ENCODE peak calls at places on chromosome 17, in eight cellular contexts. A is coronary artery, R is fibroblast of mammary gland, F is OCI-LY7, V is A549, L is upper lobe of right lung, Q is prostate gland, Y is HFF-Myc. D is an unnamed sample.
A peak's percentile ranks its signal among the peaks of the same experiment; 100 is the strongest.

GRCh38 chr17:66858182-66859083 is 23.5 kb downstream of the CACNG5 start:
- DNase-seq in A (no peak), R (no peak), F (no peak), V (no peak), L (no peak), Q (no peak), Y (no peak), D (no peak)

GRCh38 chr17:78131172-78132085 is 858 bp downstream of the TMC8 start:
- DNase-seq in A (no peak), R (no peak), F (peak; percentile 70), V (no peak), L (peak; percentile 79), Q (no peak), Y (no peak), D (no peak)

GRCh38 chr17:3695723-3696411 is at the start of gene P2RX5:
- DNase-seq in A (no peak), R (no peak), F (peak; percentile 87), V (no peak), L (no peak), Q (no peak), Y (no peak), D (no peak)

GRCh38 chr17:33492731-33493260 is 199.7 kb upstream of the ASIC2 start:
- DNase-seq in A (no peak), R (no peak), F (no peak), V (no peak), L (no peak), Q (no peak), Y (no peak), D (no peak)

GRCh38 chr17:35849469-35850348 is 19.0 kb downstream of the HEATR9 start:
- DNase-seq in A (no peak), R (peak; percentile 74), F (peak; percentile 67), V (peak; percentile 81), L (no peak), Q (peak; percentile 38), Y (peak; percentile 49), D (peak; percentile 33)

GRCh38 chr17:77421635-77421982 is 280.8 kb downstream of the SEC14L1 start:
- DNase-seq in A (no peak), R (no peak), F (no peak), V (no peak), L (no peak), Q (no peak), Y (no peak), D (no peak)

GRCh38 chr17:27551701-27552466 is 79.1 kb upstream of the LGALS9 start:
- DNase-seq in A (no peak), R (no peak), F (no peak), V (peak; percentile 93), L (peak; percentile 44), Q (no peak), Y (no peak), D (no peak)

GRCh38 chr17:42180411-42180921 is 476 bp downstream of the KCNH4 start:
- DNase-seq in A (no peak), R (no peak), F (no peak), V (no peak), L (no peak), Q (no peak), Y (no peak), D (no peak)

GRCh38 chr17:42002792-42003301 is 14.4 kb downstream of the DNAJC7 start:
- DNase-seq in A (no peak), R (no peak), F (no peak), V (peak; percentile 64), L (no peak), Q (no peak), Y (no peak), D (no peak)

GRCh38 chr17:40333781-40334453 is 24.9 kb downstream of the RARA start:
- DNase-seq in A (no peak), R (no peak), F (no peak), V (no peak), L (no peak), Q (no peak), Y (no peak), D (no peak)

GRCh38 chr17:3447625-3448024 is 14.0 kb upstream of the OR1E2 start:
- DNase-seq in A (no peak), R (peak; percentile 30), F (peak; percentile 25), V (peak; percentile 52), L (no peak), Q (no peak), Y (no peak), D (no peak)

GRCh38 chr17:42017866-42018200 is 594 bp upstream of the DNAJC7 start:
- DNase-seq in A (no peak), R (no peak), F (no peak), V (no peak), L (no peak), Q (no peak), Y (no peak), D (no peak)

DNA sequence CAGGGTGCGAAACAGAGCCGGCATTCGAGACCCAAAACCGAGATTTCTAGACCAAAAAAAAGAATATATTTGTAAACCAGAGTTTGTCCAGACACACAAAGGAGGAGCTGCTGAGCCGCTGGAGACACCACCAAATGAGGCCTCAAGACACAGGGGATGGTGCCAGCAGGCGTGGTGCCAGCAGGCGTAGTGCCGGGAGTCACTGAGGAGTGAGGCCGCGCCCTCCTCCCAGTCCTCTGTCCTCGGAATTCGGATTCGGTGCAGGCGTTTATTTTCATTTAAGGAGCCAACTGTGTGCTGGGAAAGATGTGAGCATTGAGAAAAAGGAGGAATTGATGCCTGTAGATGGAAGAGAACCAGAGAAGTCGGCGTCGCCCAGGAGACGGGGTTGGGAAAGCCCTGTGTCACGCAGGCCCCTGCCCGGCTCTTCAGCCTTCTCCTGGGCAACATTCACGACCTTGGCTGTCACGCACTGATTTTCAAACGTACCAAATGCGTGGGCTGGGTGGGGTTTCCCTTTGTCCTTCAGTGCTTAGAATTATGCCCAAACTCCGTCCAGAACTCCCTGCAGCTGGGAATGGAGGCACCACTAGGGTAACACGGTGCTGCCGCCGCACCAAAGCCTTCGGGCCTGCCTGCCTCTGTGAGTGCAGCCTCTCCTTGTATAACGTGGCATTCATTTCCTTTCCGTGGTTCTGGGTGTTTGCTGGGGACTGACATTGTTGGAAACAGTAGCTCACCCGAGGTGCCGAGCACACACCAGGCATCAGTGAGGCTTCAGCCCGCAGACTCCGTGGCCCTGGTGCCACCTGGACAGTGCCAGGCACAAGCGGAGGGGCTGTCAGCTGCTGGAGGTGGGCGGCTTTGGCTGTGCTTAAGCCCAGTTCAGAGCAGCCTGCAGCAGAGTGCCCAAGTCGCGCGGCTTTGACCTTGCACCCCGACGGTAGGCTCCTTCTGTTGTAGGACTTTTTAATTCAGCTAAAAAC is 49.0 kb upstream of the CHMP6 start:
- DNase-seq in A (peak; percentile 94), R (peak; percentile 88), F (no peak), V (no peak), L (peak; percentile 82), Q (peak; percentile 68), Y (peak; percentile 44), D (peak; percentile 54)
- TF ChIP-seq CTCF in A (no peak), R (peak; percentile 20), F (no peak), V (no peak), L (no peak), Q (no peak), Y (no peak), D (no peak)

GRCh38 chr17:58413684-58414083 is 3.6 kb downstream of the RNF43 start:
- DNase-seq in A (no peak), R (no peak), F (no peak), V (no peak), L (no peak), Q (no peak), Y (no peak), D (no peak)

GRCh38 chr17:58412910-58413630 is 4.3 kb downstream of the RNF43 start:
- DNase-seq in A (no peak), R (no peak), F (no peak), V (no peak), L (no peak), Q (no peak), Y (no peak), D (no peak)

GRCh38 chr17:58410714-58411407 is 6.5 kb downstream of the RNF43 start:
- DNase-seq in A (no peak), R (no peak), F (no peak), V (no peak), L (no peak), Q (no peak), Y (no peak), D (no peak)

GRCh38 chr17:58411408-58411894 is 5.9 kb downstream of the RNF43 start:
- DNase-seq in A (no peak), R (no peak), F (no peak), V (no peak), L (no peak), Q (no peak), Y (no peak), D (no peak)

DNA sequence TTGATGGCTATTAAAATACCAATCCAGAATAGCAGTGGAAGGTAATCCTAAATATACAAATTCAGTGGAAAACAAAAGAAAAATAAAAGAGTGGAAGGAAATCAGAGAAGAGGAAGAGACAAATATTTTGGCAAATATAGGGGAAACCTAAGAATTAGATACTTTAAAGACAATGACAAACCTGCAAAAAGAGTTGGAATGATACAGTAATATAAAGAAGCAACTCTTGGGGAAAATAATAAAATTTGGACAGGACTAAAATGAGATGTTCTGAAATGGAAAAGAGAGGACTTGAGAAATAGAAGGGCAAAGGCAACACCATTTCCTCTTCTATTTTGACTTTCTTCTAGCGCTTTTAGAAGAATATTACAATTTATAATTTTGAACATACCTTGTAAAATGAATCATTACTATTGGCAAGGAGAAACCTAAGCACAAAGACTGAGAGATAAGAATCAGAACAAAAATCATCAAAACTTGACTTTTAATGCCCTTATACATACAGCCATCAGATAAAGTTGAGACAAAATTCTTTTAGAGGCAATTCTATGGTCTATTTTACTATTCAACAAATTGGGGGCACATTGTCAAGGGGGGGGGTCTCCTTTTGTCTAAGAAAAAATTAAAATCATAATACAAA is 5.2 kb downstream of the RNF43 start:
- DNase-seq in A (no peak), R (no peak), F (no peak), V (no peak), L (no peak), Q (no peak), Y (no peak), D (no peak)
- H3K4me3 ChIP-seq in A (no peak overlapping the region), R (no peak overlapping the region), F (no peak overlapping the region), V (no peak overlapping the region), L (no peak overlapping the region), Q (peak overlapping the region; percentile 37), Y (no peak overlapping the region), D (no peak overlapping the region)

GRCh38 chr17:47066841-47067682 is 88.0 kb upstream of the RPRML start:
- DNase-seq in A (peak; percentile 90), R (peak; percentile 91), F (peak; percentile 94), V (peak; percentile 96), L (peak; percentile 87), Q (peak; percentile 71), Y (peak; percentile 73), D (peak; percentile 71)
- TF ChIP-seq CTCF in A (no peak), R (no peak), F (peak; percentile 42), V (no peak), L (no peak), Q (peak; percentile 16), Y (peak; percentile 19), D (peak; percentile 11)

DNA sequence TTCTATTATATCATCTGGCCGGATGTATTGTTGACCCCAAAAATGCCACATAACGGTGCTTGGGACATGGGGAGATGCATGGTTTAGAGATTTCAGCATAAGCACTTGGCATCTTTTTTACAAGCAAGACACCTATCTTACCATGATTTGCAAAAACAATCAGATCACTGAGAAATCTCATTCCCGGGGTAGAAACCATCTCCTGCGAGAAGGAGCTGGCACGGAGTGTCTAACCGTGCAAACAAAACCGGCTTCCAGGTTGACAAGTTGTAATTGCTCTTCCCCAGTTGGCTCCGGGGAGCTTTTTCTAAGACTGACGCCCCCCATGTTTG is 1.0 kb downstream of the SLC16A6 start:
- DNase-seq in A (no peak), R (no peak), F (no peak), V (no peak), L (no peak), Q (no peak), Y (no peak), D (no peak)
- H3K4me3 ChIP-seq in A (peak overlapping the region; percentile 83), R (no peak overlapping the region), F (peak overlapping the region; percentile 85), V (no peak overlapping the region), L (peak overlapping the region; percentile 60), Q (no peak overlapping the region), Y (peak overlapping the region; percentile 58), D (peak overlapping the region; percentile 58)

GRCh38 chr17:36869856-36870617 is 67.2 kb upstream of the LHX1 start:
- DNase-seq in A (no peak), R (peak; percentile 48), F (no peak), V (peak; percentile 75), L (no peak), Q (no peak), Y (no peak), D (no peak)
- TF ChIP-seq CTCF in A (no peak), R (no peak), F (no peak), V (peak; percentile 25), L (no peak), Q (no peak), Y (peak; percentile 4), D (no peak)